ENCODE peak calls at places on chromosomes 2 and 18, in ten cellular contexts. F, M, C, D, P, W, A, L, Q and Y are unnamed samples.

GRCh38 chr2:230930149-230930780 is 5.2 kb upstream of the GPR55 start:
- DNase-seq in A (no peak), L (no peak), C (no peak), D (no peak), P (no peak), W (no peak), Q (no peak), M (no peak), F (no peak), Y (no peak)

GRCh38 chr2:99821572-99822369 is 320.6 kb downstream of the AFF3 start:
- DNase-seq in D (no peak), C (no peak), M (no peak), F (peak; percentile 90), P (peak; percentile 91), A (peak; percentile 19), L (no peak), Q (no peak), W (peak; percentile 89), Y (no peak)

GRCh38 chr2:239625106-239625845 is 224.5 kb upstream of the HDAC4 start:
- DNase-seq in M (no peak), C (no peak), L (no peak), F (no peak), W (no peak), A (no peak), D (no peak), Q (no peak), P (no peak), Y (no peak)

GRCh38 chr18:47929681-47930085 is 776 bp downstream of the SMAD2 start:
- DNase-seq in A (no peak), P (no peak), M (no peak), Q (no peak), L (no peak), C (no peak), D (no peak), F (peak; percentile 45), W (peak; percentile 22), Y (no peak)

GRCh38 chr2:24489942-24490673 is 946 bp upstream of the NCOA1 start:
- DNase-seq in D (no peak), M (peak; percentile 8), F (peak; percentile 46), W (no peak), Q (peak; percentile 53), L (no peak), C (no peak), P (peak; percentile 46), A (peak; percentile 55), Y (peak; percentile 17)

GRCh38 chr2:81767173-81767720 is 1462.7 kb upstream of the LRRTM1 start:
- DNase-seq in A (no peak), M (no peak), C (no peak), W (no peak), F (peak; percentile 4), L (no peak), D (no peak), Q (no peak), P (peak; percentile 58), Y (no peak)

GRCh38 chr2:86147793-86148192 is 41.8 kb downstream of the PTCD3 start:
- DNase-seq in Q (no peak), W (no peak), C (no peak), A (no peak), F (no peak), P (peak; percentile 9), M (no peak), D (no peak), L (no peak), Y (no peak)

GRCh38 chr2:144513388-144514100 is 6.4 kb downstream of the ZEB2 start:
- DNase-seq in L (no peak), D (no peak), P (peak; percentile 89), M (no peak), W (peak; percentile 92), F (peak; percentile 81), C (peak; percentile 25), Q (no peak), A (peak; percentile 68), Y (no peak)

GRCh38 chr2:2950403-2950952 is 427.1 kb downstream of the EIPR1 start:
- DNase-seq in F (no peak), L (no peak), Q (peak; percentile 16), C (no peak), P (no peak), D (no peak), A (no peak), W (no peak), M (no peak), Y (no peak)

GRCh38 chr2:224025874-224026273 is 13.2 kb downstream of the SERPINE2 start:
- DNase-seq in Q (peak; percentile 11), C (no peak), F (no peak), D (no peak), M (no peak), W (no peak), A (peak; percentile 64), P (no peak), L (no peak), Y (no peak)

GRCh38 chr2:38740851-38741541 is 10.2 kb downstream of the SRSF7 start:
- DNase-seq in P (peak; percentile 24), M (peak; percentile 47), L (no peak), W (no peak), D (no peak), C (no peak), F (peak; percentile 53), Q (no peak), A (peak; percentile 76), Y (peak; percentile 38)

GRCh38 chr18:62485684-62486083 is 37.1 kb upstream of the ZCCHC2 start:
- DNase-seq in C (no peak), M (peak; percentile 67), A (no peak), D (no peak), L (no peak), P (peak; percentile 87), F (peak; percentile 76), W (peak; percentile 85), Q (no peak), Y (no peak)

GRCh38 chr2:48315847-48316194 is 214.1 kb upstream of the STON1 start:
- DNase-seq in C (no peak), W (peak; percentile 2), D (no peak), M (no peak), F (no peak), P (peak; percentile 7), L (peak; percentile 41), Q (peak; percentile 16), A (peak; percentile 62), Y (peak; percentile 19)

GRCh38 chr18:9210996-9211395 is 74.4 kb downstream of the ANKRD12 start:
- DNase-seq in C (no peak), L (no peak), D (no peak), M (no peak), A (no peak), F (no peak), Q (no peak), P (peak; percentile 11), W (peak; percentile 1), Y (no peak)

GRCh38 chr18:77056399-77057015 is 76.1 kb downstream of the MBP start:
- DNase-seq in F (no peak), A (no peak), D (no peak), M (no peak), L (peak; percentile 81), C (no peak), P (no peak), W (no peak), Q (no peak), Y (no peak)

GRCh38 chr2:197107291-197108269 is 181.1 kb upstream of the PGAP1 start:
- DNase-seq in A (peak; percentile 40), M (no peak), C (peak; percentile 27), P (peak; percentile 54), F (peak; percentile 69), D (no peak), L (no peak), Q (peak; percentile 23), W (peak; percentile 56), Y (peak; percentile 19)

GRCh38 chr18:23226930-23227728 is 91.8 kb downstream of the CABLES1 start:
- DNase-seq in M (no peak), W (peak; percentile 84), Q (no peak), L (no peak), F (peak; percentile 94), C (peak; percentile 53), P (peak; percentile 94), A (no peak), D (no peak), Y (no peak)
- H3K27ac ChIP-seq in M (peak overlapping the region; percentile 85), W (peak overlapping the region; percentile 90), Q (peak overlapping the region; percentile 77), L (peak overlapping the region; percentile 73), F (peak overlapping the region; percentile 90), C (peak overlapping the region; percentile 76), P (peak overlapping the region; percentile 78), A (no peak overlapping the region), D (peak overlapping the region; percentile 93), Y (no peak overlapping the region)

DNA sequence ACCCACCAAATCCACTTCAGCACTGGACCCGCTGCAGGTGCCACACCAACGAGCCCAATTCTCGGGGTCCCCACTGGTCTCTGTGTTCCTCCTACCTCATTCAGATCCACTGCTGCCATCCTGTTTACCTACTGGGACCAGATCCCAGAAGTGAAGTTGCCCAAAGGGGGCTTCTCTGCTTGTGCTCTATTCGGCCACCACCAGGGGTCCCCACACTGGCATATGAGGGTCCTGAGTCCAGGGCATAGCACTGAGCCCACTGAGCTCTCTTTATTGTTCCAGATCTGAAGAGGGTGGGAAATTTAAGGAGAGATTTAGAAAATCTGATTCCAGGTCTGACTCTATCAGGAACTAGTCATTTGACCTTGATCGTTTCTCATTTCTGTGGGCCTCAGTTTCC is 2.4 kb downstream of the GPR45 start:
- DNase-seq in D (no peak), P (no peak), C (no peak), Q (no peak), W (no peak), M (no peak), A (peak; percentile 82), F (no peak), L (no peak), Y (no peak)
- TF ChIP-seq CTCF in D (no peak), P (peak; percentile 24), C (peak; percentile 12), Q (no peak), W (peak; percentile 66), M (no peak), A (peak; percentile 90), F (peak; percentile 19), L (no peak), Y (no peak)

GRCh38 chr2:147331790-147332419 is 512.9 kb upstream of the ACVR2A start:
- DNase-seq in A (peak; percentile 90), P (peak; percentile 26), M (no peak), L (no peak), D (no peak), Q (peak; percentile 38), F (no peak), W (peak; percentile 25), C (no peak), Y (peak; percentile 47)

GRCh38 chr2:147325955-147326354 is 518.9 kb upstream of the ACVR2A start:
- DNase-seq in P (no peak), A (no peak), F (no peak), W (no peak), L (no peak), C (no peak), Q (no peak), M (no peak), D (no peak), Y (no peak)

GRCh38 chr2:147330925-147331324 is 513.9 kb upstream of the ACVR2A start:
- DNase-seq in P (no peak), Q (no peak), C (no peak), L (no peak), W (no peak), F (no peak), A (no peak), D (no peak), M (no peak), Y (no peak)

GRCh38 chr2:147327636-147328035 is 517.2 kb upstream of the ACVR2A start:
- DNase-seq in P (no peak), M (no peak), A (no peak), W (no peak), D (no peak), F (no peak), Q (no peak), L (no peak), C (no peak), Y (no peak)
- H3K4me3 ChIP-seq in P (no peak overlapping the region), M (no peak overlapping the region), A (no peak overlapping the region), W (no peak overlapping the region), D (no peak overlapping the region), F (no peak overlapping the region), Q (no peak overlapping the region), L (no peak overlapping the region), C (no peak overlapping the region), Y (no peak overlapping the region)

GRCh38 chr2:163737169-163737439 is 1.3 kb upstream of the FIGN start:
- DNase-seq in P (no peak), F (no peak), D (no peak), C (no peak), A (peak; percentile 50), W (peak; percentile 1), Q (no peak), L (no peak), M (no peak), Y (no peak)
- H3K27ac ChIP-seq in P (no peak overlapping the region), F (no peak overlapping the region), D (peak overlapping the region; percentile 95), C (peak overlapping the region; percentile 94), A (peak overlapping the region; percentile 86), W (no peak overlapping the region), Q (peak overlapping the region; percentile 80), L (no peak overlapping the region), M (no peak overlapping the region), Y (no peak overlapping the region)